ENCODE peak calls at places on chromosomes 4 and X, in eight cellular contexts. One of them, this sample, is unnamed.
A peak's percentile ranks its signal among the peaks of the same experiment; 100 is the strongest.

GRCh38 chrX:39337461-39337860 is 536.2 kb downstream of the MID1IP1 start:
- DNase-seq in NB4: no peak
- DNase-seq in A549: no peak
- DNase-seq in K562: no peak
- DNase-seq in heart left ventricle: no peak
- DNase-seq in IMR-90: no peak
- DNase-seq in sigmoid colon: no peak
- DNase-seq in esophagus muscularis mucosa: no peak
- DNase-seq in this sample: peak; percentile 56

GRCh38 chrX:1027680-1028079 is 184.8 kb downstream of the CRLF2 start:
- DNase-seq in NB4: no peak
- DNase-seq in sigmoid colon: no peak
- DNase-seq in esophagus muscularis mucosa: no peak
- DNase-seq in A549: no peak
- DNase-seq in IMR-90: no peak
- DNase-seq in heart left ventricle: no peak
- DNase-seq in K562: no peak
- DNase-seq in this sample: no peak

GRCh38 chrX:97332963-97333362 is 449.3 kb downstream of the RPA4 start:
- DNase-seq in IMR-90: peak; percentile 56
- DNase-seq in sigmoid colon: no peak
- DNase-seq in NB4: no peak
- DNase-seq in heart left ventricle: no peak
- DNase-seq in A549: no peak
- DNase-seq in K562: no peak
- DNase-seq in esophagus muscularis mucosa: no peak
- DNase-seq in this sample: no peak

GRCh38 chrX:9676311-9676710 is 89.3 kb downstream of the GPR143 start:
- DNase-seq in A549: no peak
- DNase-seq in K562: no peak
- DNase-seq in esophagus muscularis mucosa: no peak
- DNase-seq in sigmoid colon: no peak
- DNase-seq in heart left ventricle: no peak
- DNase-seq in NB4: no peak
- DNase-seq in IMR-90: no peak
- DNase-seq in this sample: no peak

GRCh38 chrX:44422631-44423030 is 79.2 kb upstream of the EFHC2 start:
- DNase-seq in sigmoid colon: no peak
- DNase-seq in NB4: no peak
- DNase-seq in A549: no peak
- DNase-seq in esophagus muscularis mucosa: no peak
- DNase-seq in IMR-90: no peak
- DNase-seq in heart left ventricle: no peak
- DNase-seq in K562: no peak
- DNase-seq in this sample: no peak

GRCh38 chr4:1413221-1413663 is 7.0 kb upstream of the NKX1-1 start:
- DNase-seq in sigmoid colon: peak; percentile 28
- DNase-seq in A549: no peak
- DNase-seq in esophagus muscularis mucosa: no peak
- DNase-seq in IMR-90: no peak
- DNase-seq in NB4: no peak
- DNase-seq in K562: no peak
- DNase-seq in heart left ventricle: no peak
- DNase-seq in this sample: no peak

GRCh38 chrX:44748014-44748413 is 95.8 kb upstream of the DUSP21 start:
- DNase-seq in sigmoid colon: no peak
- DNase-seq in heart left ventricle: no peak
- DNase-seq in IMR-90: no peak
- DNase-seq in A549: peak; percentile 9
- DNase-seq in K562: no peak
- DNase-seq in esophagus muscularis mucosa: no peak
- DNase-seq in NB4: no peak
- DNase-seq in this sample: no peak

GRCh38 chr4:113957961-113958360 is 21.5 kb downstream of the ARSJ start:
- DNase-seq in heart left ventricle: no peak
- DNase-seq in K562: no peak
- DNase-seq in IMR-90: peak; percentile 63
- DNase-seq in sigmoid colon: no peak
- DNase-seq in esophagus muscularis mucosa: no peak
- DNase-seq in A549: no peak
- DNase-seq in NB4: no peak
- DNase-seq in this sample: no peak

GRCh38 chr4:2059034-2059725 is at the start of gene NAT8L:
- DNase-seq in IMR-90: no peak
- DNase-seq in heart left ventricle: no peak
- DNase-seq in K562: peak; percentile 84
- DNase-seq in NB4: peak; percentile 89
- DNase-seq in A549: peak; percentile 42
- DNase-seq in sigmoid colon: no peak
- DNase-seq in esophagus muscularis mucosa: no peak
- DNase-seq in this sample: peak; percentile 44

GRCh38 chr4:10703146-10703545 is 18.6 kb upstream of the CLNK start:
- DNase-seq in NB4: no peak
- DNase-seq in heart left ventricle: no peak
- DNase-seq in sigmoid colon: no peak
- DNase-seq in IMR-90: peak; percentile 76
- DNase-seq in K562: no peak
- DNase-seq in esophagus muscularis mucosa: no peak
- DNase-seq in A549: no peak
- DNase-seq in this sample: no peak

GRCh38 chr4:98865059-98865458 is 63.9 kb downstream of the EIF4E start:
- DNase-seq in sigmoid colon: no peak
- DNase-seq in NB4: no peak
- DNase-seq in esophagus muscularis mucosa: no peak
- DNase-seq in A549: no peak
- DNase-seq in IMR-90: no peak
- DNase-seq in heart left ventricle: no peak
- DNase-seq in K562: no peak
- DNase-seq in this sample: no peak

GRCh38 chr4:24615977-24616376 is 31.6 kb upstream of the DHX15 start:
- DNase-seq in NB4: no peak
- DNase-seq in esophagus muscularis mucosa: no peak
- DNase-seq in IMR-90: no peak
- DNase-seq in K562: no peak
- DNase-seq in A549: no peak
- DNase-seq in heart left ventricle: no peak
- DNase-seq in sigmoid colon: no peak
- DNase-seq in this sample: no peak

GRCh38 chr4:663438-664428 is 10.3 kb downstream of the ATP5ME start:
- DNase-seq in sigmoid colon: peak; percentile 73
- DNase-seq in A549: no peak
- DNase-seq in K562: no peak
- DNase-seq in NB4: peak; percentile 15
- DNase-seq in heart left ventricle: no peak
- DNase-seq in esophagus muscularis mucosa: no peak
- DNase-seq in IMR-90: no peak
- DNase-seq in this sample: peak; percentile 83

GRCh38 chrX:39859991-39860861 is 237.5 kb downstream of the BCOR start:
- DNase-seq in A549: peak; percentile 65
- DNase-seq in esophagus muscularis mucosa: no peak
- DNase-seq in IMR-90: peak; percentile 91
- DNase-seq in sigmoid colon: peak; percentile 68
- DNase-seq in NB4: peak; percentile 94
- DNase-seq in heart left ventricle: peak; percentile 37
- DNase-seq in K562: peak; percentile 48
- DNase-seq in this sample: peak; percentile 25

GRCh38 chr4:74944354-74944793 is 11.5 kb downstream of the PARM1 start:
- DNase-seq in sigmoid colon: no peak
- DNase-seq in NB4: no peak
- DNase-seq in A549: peak; percentile 92
- DNase-seq in IMR-90: no peak
- DNase-seq in esophagus muscularis mucosa: no peak
- DNase-seq in K562: no peak
- DNase-seq in heart left ventricle: no peak
- DNase-seq in this sample: no peak

GRCh38 chrX:124293810-124294209 is 38.6 kb upstream of the TEX13D start:
- DNase-seq in NB4: no peak
- DNase-seq in sigmoid colon: no peak
- DNase-seq in K562: no peak
- DNase-seq in esophagus muscularis mucosa: no peak
- DNase-seq in A549: no peak
- DNase-seq in IMR-90: no peak
- DNase-seq in heart left ventricle: no peak
- DNase-seq in this sample: no peak

GRCh38 chr4:125389713-125390112 is 75.0 kb downstream of the FAT4 start:
- DNase-seq in esophagus muscularis mucosa: no peak
- DNase-seq in A549: peak; percentile 16
- DNase-seq in sigmoid colon: no peak
- DNase-seq in K562: no peak
- DNase-seq in IMR-90: peak; percentile 96
- DNase-seq in NB4: no peak
- DNase-seq in heart left ventricle: no peak
- DNase-seq in this sample: no peak

DNA sequence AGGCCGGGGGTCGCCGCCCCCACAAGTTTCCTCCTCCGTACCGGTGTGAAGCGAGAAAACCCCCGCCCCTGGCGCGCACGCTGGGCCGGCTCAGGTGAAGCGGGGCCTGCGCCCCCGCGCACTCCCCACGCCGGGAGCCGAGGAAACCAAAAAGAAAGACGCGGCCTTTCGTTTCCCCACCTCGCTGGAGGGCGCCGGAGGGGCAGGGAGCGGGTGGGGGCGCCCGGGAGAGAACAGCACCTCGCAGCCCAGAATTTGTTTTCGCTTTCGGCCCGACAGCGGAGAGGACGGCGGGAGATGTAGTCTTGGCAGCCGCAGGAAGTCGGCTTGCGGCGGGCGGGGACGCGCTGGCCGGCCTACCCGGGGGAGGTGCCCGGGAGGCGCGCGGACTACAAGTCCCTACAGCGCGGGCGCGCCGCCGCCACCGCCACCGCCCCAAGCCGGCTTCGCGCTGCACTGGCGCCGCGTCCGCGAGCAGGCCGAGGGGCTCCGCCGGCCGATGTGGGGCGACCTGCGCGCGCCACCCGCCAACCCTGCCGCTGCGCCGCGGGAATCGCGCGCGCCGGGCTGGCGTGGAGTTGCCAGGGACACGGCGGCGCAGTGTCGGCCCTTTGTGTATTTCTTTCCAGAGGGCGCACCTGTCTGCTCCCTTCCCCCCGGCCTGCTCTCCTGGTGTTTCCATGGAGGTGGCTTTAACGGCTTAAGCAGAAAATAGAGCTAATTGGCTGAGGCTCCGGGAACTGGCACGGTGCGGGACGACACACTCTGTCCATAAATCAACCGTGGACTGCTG is at the start of gene OTUD4:
- DNase-seq in esophagus muscularis mucosa: peak; percentile 98
- DNase-seq in K562: peak; percentile 89
- DNase-seq in IMR-90: peak; percentile 94
- DNase-seq in heart left ventricle: peak; percentile 96
- DNase-seq in NB4: peak; percentile 97
- DNase-seq in sigmoid colon: peak; percentile 98
- DNase-seq in A549: peak; percentile 94
- DNase-seq in this sample: peak; percentile 96
- TF ChIP-seq POLR2A in esophagus muscularis mucosa: peak; percentile 51
- TF ChIP-seq POLR2A in K562: peak; percentile 79
- TF ChIP-seq POLR2A in IMR-90: no peak
- TF ChIP-seq POLR2A in heart left ventricle: no peak
- TF ChIP-seq POLR2A in NB4: peak; percentile 51
- TF ChIP-seq POLR2A in sigmoid colon: peak; percentile 61
- TF ChIP-seq POLR2A in A549: peak; percentile 36
- TF ChIP-seq POLR2A in this sample: peak; percentile 92

GRCh38 chrX:2711441-2711840 is 20.3 kb downstream of the CD99 start:
- DNase-seq in K562: no peak
- DNase-seq in A549: no peak
- DNase-seq in IMR-90: no peak
- DNase-seq in sigmoid colon: no peak
- DNase-seq in esophagus muscularis mucosa: no peak
- DNase-seq in NB4: no peak
- DNase-seq in heart left ventricle: no peak
- DNase-seq in this sample: no peak

GRCh38 chrX:2708601-2709200 is 17.6 kb downstream of the CD99 start:
- DNase-seq in NB4: peak; percentile 14
- DNase-seq in A549: no peak
- DNase-seq in heart left ventricle: no peak
- DNase-seq in K562: no peak
- DNase-seq in sigmoid colon: no peak
- DNase-seq in IMR-90: no peak
- DNase-seq in esophagus muscularis mucosa: no peak
- DNase-seq in this sample: no peak

GRCh38 chrX:2708016-2708415 is 16.9 kb downstream of the CD99 start:
- DNase-seq in A549: peak; percentile 46
- DNase-seq in heart left ventricle: no peak
- DNase-seq in K562: no peak
- DNase-seq in IMR-90: no peak
- DNase-seq in sigmoid colon: no peak
- DNase-seq in NB4: peak; percentile 21
- DNase-seq in esophagus muscularis mucosa: no peak
- DNase-seq in this sample: no peak

GRCh38 chrX:2710496-2710895 is 19.4 kb downstream of the CD99 start:
- DNase-seq in NB4: no peak
- DNase-seq in K562: no peak
- DNase-seq in sigmoid colon: peak; percentile 6
- DNase-seq in esophagus muscularis mucosa: no peak
- DNase-seq in heart left ventricle: no peak
- DNase-seq in IMR-90: no peak
- DNase-seq in A549: peak; percentile 81
- DNase-seq in this sample: no peak

GRCh38 chrX:2710041-2710471 is 19.0 kb downstream of the CD99 start:
- DNase-seq in heart left ventricle: no peak
- DNase-seq in sigmoid colon: peak; percentile 74
- DNase-seq in NB4: peak; percentile 56
- DNase-seq in esophagus muscularis mucosa: no peak
- DNase-seq in K562: no peak
- DNase-seq in IMR-90: peak; percentile 88
- DNase-seq in A549: peak; percentile 88
- DNase-seq in this sample: no peak
- H3K4me3 ChIP-seq in heart left ventricle: no peak overlapping the region
- H3K4me3 ChIP-seq in sigmoid colon: peak overlapping the region; percentile 18
- H3K4me3 ChIP-seq in NB4: no peak overlapping the region
- H3K4me3 ChIP-seq in esophagus muscularis mucosa: peak overlapping the region; percentile 12
- H3K4me3 ChIP-seq in K562: no peak overlapping the region
- H3K4me3 ChIP-seq in IMR-90: no peak overlapping the region
- H3K4me3 ChIP-seq in A549: peak overlapping the region; percentile 29
- H3K4me3 ChIP-seq in this sample: no peak overlapping the region

DNA sequence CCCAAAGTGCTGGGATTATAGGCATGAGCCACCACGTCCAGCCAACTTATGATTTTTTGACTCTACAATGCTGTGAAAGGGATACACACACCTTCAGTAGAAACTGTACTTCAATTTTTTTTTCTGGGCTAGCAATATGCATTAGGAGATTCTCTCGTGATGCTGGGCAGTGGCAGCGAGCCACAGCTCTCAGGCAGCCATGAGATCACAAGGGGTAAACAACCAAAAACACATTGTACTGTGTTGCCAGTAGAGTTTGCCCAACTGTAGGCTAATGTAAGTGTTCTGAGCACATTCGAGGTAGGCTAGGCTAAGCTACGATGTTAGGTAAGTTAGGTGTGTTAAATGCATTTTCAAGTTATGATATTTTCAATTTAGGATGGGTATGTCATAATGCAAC is 25.7 kb downstream of the RAB33A start:
- DNase-seq in heart left ventricle: no peak
- DNase-seq in esophagus muscularis mucosa: no peak
- DNase-seq in IMR-90: no peak
- DNase-seq in K562: no peak
- DNase-seq in sigmoid colon: no peak
- DNase-seq in A549: no peak
- DNase-seq in NB4: no peak
- DNase-seq in this sample: no peak
- TF ChIP-seq POLR2A in heart left ventricle: no peak
- TF ChIP-seq POLR2A in esophagus muscularis mucosa: no peak
- TF ChIP-seq POLR2A in IMR-90: no peak
- TF ChIP-seq POLR2A in K562: no peak
- TF ChIP-seq POLR2A in sigmoid colon: no peak
- TF ChIP-seq POLR2A in A549: no peak
- TF ChIP-seq POLR2A in NB4: no peak
- TF ChIP-seq POLR2A in this sample: no peak

GRCh38 chr4:153919667-153920066 is 130.8 kb upstream of the SFRP2 start:
- DNase-seq in IMR-90: no peak
- DNase-seq in NB4: no peak
- DNase-seq in A549: no peak
- DNase-seq in esophagus muscularis mucosa: no peak
- DNase-seq in sigmoid colon: no peak
- DNase-seq in heart left ventricle: no peak
- DNase-seq in K562: no peak
- DNase-seq in this sample: no peak
- H3K4me3 ChIP-seq in IMR-90: no peak overlapping the region
- H3K4me3 ChIP-seq in NB4: no peak overlapping the region
- H3K4me3 ChIP-seq in A549: no peak overlapping the region
- H3K4me3 ChIP-seq in esophagus muscularis mucosa: no peak overlapping the region
- H3K4me3 ChIP-seq in sigmoid colon: no peak overlapping the region
- H3K4me3 ChIP-seq in heart left ventricle: no peak overlapping the region
- H3K4me3 ChIP-seq in K562: no peak overlapping the region
- H3K4me3 ChIP-seq in this sample: no peak overlapping the region

This sample was measured in thyroid gland.